ENCODE peak calls at places on chromosomes 11 and 22, in four cellular contexts. Z, O, J and A are unnamed samples.

GRCh38 chr11:94518300-94518699 is 6.0 kb downstream of the C11orf97 start:
- DNase-seq in Z (no peak), O (no peak), J (no peak), A (no peak)

GRCh38 chr11:119741369-119742262 is 12.6 kb upstream of the NECTIN1 start:
- DNase-seq in Z (no peak), O (peak; percentile 44), J (no peak), A (peak; percentile 88)

GRCh38 chr22:41833369-41834004 is 582 bp downstream of the SREBF2 start:
- DNase-seq in Z (no peak), O (peak; percentile 50), J (no peak), A (peak; percentile 61)

GRCh38 chr11:75797116-75797515 is 17.9 kb upstream of the UVRAG start:
- DNase-seq in Z (no peak), O (no peak), J (no peak), A (no peak)

GRCh38 chr11:75603791-75604736 is 42.0 kb downstream of the SERPINH1 start:
- DNase-seq in Z (no peak), O (no peak), J (peak; percentile 57), A (no peak)

GRCh38 chr22:24066872-24067271 is 55.8 kb downstream of the CABIN1 start:
- DNase-seq in Z (no peak), O (no peak), J (no peak), A (no peak)

GRCh38 chr11:64146036-64146943 is 19.6 kb downstream of the MACROD1 start:
- DNase-seq in Z (peak; percentile 24), O (peak; percentile 68), J (no peak), A (peak; percentile 85)

GRCh38 chr11:116895053-116895757 is 57.8 kb upstream of the APOA1 start:
- DNase-seq in Z (no peak), O (peak; percentile 53), J (no peak), A (no peak)

GRCh38 chr22:50521710-50522109 is 3.7 kb downstream of the SCO2 start:
- DNase-seq in Z (no peak), O (no peak), J (no peak), A (no peak)

GRCh38 chr22:24002849-24003248 is 2.4 kb downstream of the GSTT4 start:
- DNase-seq in Z (no peak), O (no peak), J (no peak), A (no peak)

GRCh38 chr11:128568166-128568778 is 19.1 kb downstream of the ETS1 start:
- DNase-seq in Z (no peak), O (no peak), J (no peak), A (no peak)

GRCh38 chr11:64885367-64886286 is 7.2 kb upstream of the EHD1 start:
- DNase-seq in Z (no peak), O (peak; percentile 50), J (no peak), A (no peak)

GRCh38 chr11:69138265-69138664 is 17.5 kb upstream of the SMIM38 start:
- DNase-seq in Z (peak; percentile 54), O (peak; percentile 77), J (no peak), A (no peak)

GRCh38 chr11:97610000-97610399 is 1220.2 kb downstream of the JRKL start:
- DNase-seq in Z (no peak), O (peak; percentile 20), J (no peak), A (no peak)

GRCh38 chr11:27699242-27699925 is 871 bp downstream of the BDNF start:
- DNase-seq in Z (no peak), O (no peak), J (no peak), A (no peak)

GRCh38 chr11:73386026-73386425 is 9.8 kb downstream of the RELT start:
- DNase-seq in Z (no peak), O (peak; percentile 32), J (no peak), A (peak; percentile 68)

GRCh38 chr22:46086577-46087335 is 63.6 kb upstream of the PPARA start:
- DNase-seq in Z (no peak), O (no peak), J (no peak), A (no peak)

GRCh38 chr11:79413258-79413657 is 27.6 kb downstream of the TENM4 start:
- DNase-seq in Z (no peak), O (peak; percentile 27), J (no peak), A (no peak)

GRCh38 chr11:94153320-94153719 is 24.7 kb downstream of the PANX1 start:
- DNase-seq in Z (no peak), O (peak; percentile 78), J (no peak), A (no peak)

GRCh38 chr11:94851864-94852581 is 83.9 kb downstream of the AMOTL1 start:
- DNase-seq in Z (no peak), O (no peak), J (no peak), A (no peak)

GRCh38 chr11:17185938-17186337 is 21.8 kb downstream of the PIK3C2A start:
- DNase-seq in Z (no peak), O (no peak), J (no peak), A (no peak)

GRCh38 chr11:2249191-2249916 is 21.0 kb downstream of the ASCL2 start:
- DNase-seq in Z (no peak), O (no peak), J (no peak), A (no peak)

GRCh38 chr11:76120513-76121081 is 85.7 kb downstream of the WNT11 start:
- DNase-seq in Z (no peak), O (no peak), J (no peak), A (no peak)

GRCh38 chr11:3092603-3093141 is 35.4 kb upstream of the CARS1 start:
- DNase-seq in Z (no peak), O (no peak), J (no peak), A (peak; percentile 21)

GRCh38 chr22:20247010-20247505 is 21.1 kb downstream of the RTN4R start:
- DNase-seq in Z (no peak), O (no peak), J (no peak), A (peak; percentile 89)

GRCh38 chr22:17095538-17095937 is 10.7 kb downstream of the IL17RA start:
- DNase-seq in Z (no peak), O (peak; percentile 39), J (no peak), A (no peak)